ENCODE peak calls at places on chromosomes 13 and 19, in seven cellular contexts. N is NCI-H1930; P is NCI-H774; J is iPS-NIHi11; T is iris pigment epithelial cell; R is AG10803; Y is activated CD4-positive, CD25-positive, alpha-beta regulatory T cell. F is an unnamed sample.

GRCh38 chr13:78655007-78655406 is 3.9 kb downstream of the OBI1 start:
- DNase-seq in N (no peak), R (no peak), P (no peak), J (no peak), T (no peak), Y (no peak), F (no peak)

GRCh38 chr13:80040219-80040976 is 300.5 kb downstream of the SPRY2 start:
- DNase-seq in R (peak), N (no peak), T (peak), J (no peak), P (no peak), Y (no peak), F (peak)

GRCh38 chr19:29098863-29099481 is 114.0 kb downstream of the UQCRFS1 start:
- DNase-seq in P (no peak), R (peak), Y (no peak), T (peak), N (no peak), J (no peak), F (no peak)

GRCh38 chr13:33727356-33728083 is 90.4 kb upstream of the RFC3 start:
- DNase-seq in N (no peak), R (no peak), Y (no peak), T (no peak), J (no peak), P (no peak), F (no peak)

GRCh38 chr19:39502640-39503417 is 4.1 kb downstream of the DLL3 start:
- DNase-seq in P (no peak), R (peak), N (no peak), T (peak), J (peak), Y (peak), F (peak)

GRCh38 chr19:18488403-18488723 is 33.5 kb downstream of the ELL start:
- DNase-seq in Y (no peak), T (no peak), N (no peak), J (peak), P (no peak), R (peak), F (no peak)

GRCh38 chr19:48249502-48250014 is 6.2 kb downstream of the CARD8 start:
- DNase-seq in J (no peak), T (peak), R (no peak), N (no peak), P (no peak), Y (peak), F (no peak)

GRCh38 chr13:72126424-72126823 is 259.4 kb upstream of the DACH1 start:
- DNase-seq in T (peak), J (no peak), P (no peak), Y (no peak), R (no peak), N (no peak), F (peak)

GRCh38 chr19:14053500-14053899 is 8.4 kb downstream of the PALM3 start:
- DNase-seq in P (no peak), R (no peak), Y (no peak), J (no peak), N (no peak), T (no peak), F (no peak)

GRCh38 chr19:7393934-7394508 is 45.3 kb downstream of the ARHGEF18 start:
- DNase-seq in J (no peak), P (no peak), T (no peak), R (no peak), Y (no peak), N (no peak), F (no peak)

GRCh38 chr19:18385675-18386542 is at the start of gene GDF15:
- DNase-seq in P (no peak), J (peak), Y (no peak), N (no peak), T (peak), R (peak), F (peak)

GRCh38 chr13:22655106-22655852 is 525.5 kb upstream of the SGCG start:
- DNase-seq in T (no peak), R (no peak), Y (no peak), J (no peak), N (no peak), P (no peak), F (no peak)

GRCh38 chr19:39408392-39409206 is 2.0 kb downstream of the ZFP36 start:
- DNase-seq in T (peak), N (no peak), P (no peak), J (no peak), Y (no peak), R (peak), F (no peak)

GRCh38 chr13:94598281-94598680 is 2.3 kb upstream of the TGDS start:
- DNase-seq in J (no peak), P (no peak), N (no peak), R (peak), T (peak), Y (no peak), F (peak)

GRCh38 chr19:33801411-33801810 is 4.7 kb downstream of the KCTD15 start:
- DNase-seq in N (no peak), P (no peak), T (no peak), Y (no peak), R (no peak), J (no peak), F (no peak)

GRCh38 chr13:28497143-28497876 is 2.4 kb upstream of the FLT1 start:
- DNase-seq in J (no peak), T (no peak), P (no peak), R (no peak), N (no peak), Y (no peak), F (no peak)

GRCh38 chr13:21058361-21058760 is 3.0 kb downstream of the LATS2 start:
- DNase-seq in P (no peak), J (no peak), R (peak), T (peak), N (no peak), Y (no peak), F (no peak)

GRCh38 chr19:29939628-29940027 is 2.4 kb upstream of the URI1 start:
- DNase-seq in R (no peak), T (no peak), J (no peak), Y (no peak), P (no peak), N (no peak), F (no peak)

F was measured in astrocyte.